ENCODE peak calls at places on chromosomes 12 and 14, in eight cellular contexts. K is activated CD8-positive, alpha-beta memory T cell treated with anti-CD3 and anti-CD28 coated beads for 48 hours; L is NCI-H1048; W is activated naive CD4-positive, alpha-beta T cell; V is MV-4-11; U is islet precursor cell; H is transverse colon; D is activated gamma-delta T cell treated with anti-CD3 and anti-CD28 coated beads, Interleukin-2, amount 50 U/mL, for 16 hours. Z is an unnamed sample.

GRCh38 chr14:105865266-105865903 is 339.0 kb downstream of the TMEM121 start:
- DNase-seq in K (no peak), L (no peak), W (no peak), V (no peak), U (peak; percentile 22), H (no peak), D (no peak), Z (no peak)

GRCh38 chr14:67934087-67934486 is 114.5 kb downstream of the RAD51B start:
- DNase-seq in K (no peak), L (no peak), W (no peak), V (peak; percentile 73), U (peak; percentile 56), H (peak; percentile 18), D (no peak), Z (no peak)

GRCh38 chr12:3752741-3753486 is at the start of gene CRACR2A:
- DNase-seq in K (peak; percentile 80), L (no peak), W (peak; percentile 68), V (peak; percentile 69), U (peak; percentile 95), H (peak; percentile 84), D (peak; percentile 76), Z (peak; percentile 59)

GRCh38 chr14:52059614-52060013 is 9.2 kb downstream of the NID2 start:
- DNase-seq in K (no peak), L (no peak), W (no peak), V (no peak), U (no peak), H (no peak), D (no peak), Z (no peak)

GRCh38 chr12:70002912-70003255 is 177.9 kb downstream of the MYRFL start:
- DNase-seq in K (no peak), L (no peak), W (no peak), V (no peak), U (no peak), H (no peak), D (no peak), Z (no peak)

GRCh38 chr12:16473610-16474326 is 126.3 kb downstream of the MGST1 start:
- DNase-seq in K (no peak), L (no peak), W (no peak), V (no peak), U (no peak), H (no peak), D (no peak), Z (no peak)

GRCh38 chr12:97385121-97385520 is 77.5 kb upstream of the RMST start:
- DNase-seq in K (no peak), L (no peak), W (no peak), V (no peak), U (no peak), H (no peak), D (no peak), Z (no peak)

GRCh38 chr12:124279846-124280360 is 15.0 kb upstream of the RFLNA start:
- DNase-seq in K (no peak), L (no peak), W (no peak), V (no peak), U (no peak), H (no peak), D (no peak), Z (no peak)

GRCh38 chr12:104358353-104359003 is 54.9 kb downstream of the EID3 start:
- DNase-seq in K (peak; percentile 15), L (no peak), W (peak; percentile 27), V (peak; percentile 96), U (peak; percentile 82), H (peak; percentile 69), D (peak; percentile 43), Z (peak; percentile 32)

GRCh38 chr14:102187044-102187443 is 47.3 kb downstream of the WDR20 start:
- DNase-seq in K (no peak), L (no peak), W (no peak), V (no peak), U (no peak), H (no peak), D (no peak), Z (no peak)

Z was measured in stimulated activated CD4-positive, alpha-beta T cell treated with anti-CD3 and anti-CD28 coated beads, Interleukin-1b, Interleukin-23, amount 100 ng/mL, for 24 hours.